ENCODE peak calls at places on chromosomes 13 and 19, in four cellular contexts. One of them, this sample, is unnamed.

GRCh38 chr13:20772401-20773131 is 1.2 kb downstream of the EEF1AKMT1 start:
- DNase-seq in GM06990: no peak
- DNase-seq in mammary epithelial cell: no peak
- DNase-seq in vagina: no peak
- DNase-seq in this sample: peak; percentile 11

GRCh38 chr13:96284971-96285370 is 195.1 kb downstream of the HS6ST3 start:
- DNase-seq in GM06990: no peak
- DNase-seq in mammary epithelial cell: no peak
- DNase-seq in vagina: no peak
- DNase-seq in this sample: no peak

GRCh38 chr19:40090256-40091204 is at the start of gene ZNF780A:
- DNase-seq in GM06990: peak; percentile 83
- DNase-seq in mammary epithelial cell: peak; percentile 51
- DNase-seq in vagina: no peak
- DNase-seq in this sample: peak; percentile 65

GRCh38 chr13:114194853-114195252 is 15.8 kb downstream of the CFAP97D2 start:
- DNase-seq in GM06990: no peak
- DNase-seq in mammary epithelial cell: no peak
- DNase-seq in vagina: no peak
- DNase-seq in this sample: no peak

GRCh38 chr13:60448907-60449510 is 52.0 kb downstream of the TDRD3 start:
- DNase-seq in GM06990: no peak
- DNase-seq in mammary epithelial cell: peak; percentile 27
- DNase-seq in vagina: no peak
- DNase-seq in this sample: peak; percentile 59

GRCh38 chr13:112831196-112831595 is 137.8 kb upstream of the MCF2L start:
- DNase-seq in GM06990: no peak
- DNase-seq in mammary epithelial cell: no peak
- DNase-seq in vagina: no peak
- DNase-seq in this sample: no peak

GRCh38 chr19:2047449-2048103 is 3.5 kb downstream of the MKNK2 start:
- DNase-seq in GM06990: peak; percentile 22
- DNase-seq in mammary epithelial cell: no peak
- DNase-seq in vagina: no peak
- DNase-seq in this sample: peak; percentile 84

GRCh38 chr13:113976711-113977684 is 3.1 kb upstream of the C13orf46 start:
- DNase-seq in GM06990: no peak
- DNase-seq in mammary epithelial cell: peak; percentile 35
- DNase-seq in vagina: no peak
- DNase-seq in this sample: peak; percentile 70

GRCh38 chr19:16442386-16443276 is 29.1 kb downstream of the EPS15L1 start:
- DNase-seq in GM06990: no peak
- DNase-seq in mammary epithelial cell: no peak
- DNase-seq in vagina: no peak
- DNase-seq in this sample: no peak

GRCh38 chr19:38664503-38665211 is 17.2 kb downstream of the ACTN4 start:
- DNase-seq in GM06990: no peak
- DNase-seq in mammary epithelial cell: no peak
- DNase-seq in vagina: no peak
- DNase-seq in this sample: no peak

GRCh38 chr19:2495130-2495641 is 19.3 kb downstream of the GADD45B start:
- DNase-seq in GM06990: no peak
- DNase-seq in mammary epithelial cell: peak; percentile 55
- DNase-seq in vagina: no peak
- DNase-seq in this sample: peak; percentile 80

GRCh38 chr13:71219671-71220070 is 647.3 kb downstream of the DACH1 start:
- DNase-seq in GM06990: no peak
- DNase-seq in mammary epithelial cell: no peak
- DNase-seq in vagina: no peak
- DNase-seq in this sample: no peak

GRCh38 chr13:48302920-48303330 is 626 bp upstream of the RB1 start:
- DNase-seq in GM06990: no peak
- DNase-seq in mammary epithelial cell: peak; percentile 61
- DNase-seq in vagina: no peak
- DNase-seq in this sample: no peak

GRCh38 chr13:32530841-32531253 is 7.7 kb downstream of the N4BP2L2 start:
- DNase-seq in GM06990: peak; percentile 31
- DNase-seq in mammary epithelial cell: peak; percentile 21
- DNase-seq in vagina: no peak
- DNase-seq in this sample: peak; percentile 33

GRCh38 chr19:46303702-46304397 is 7.0 kb downstream of the HIF3A start:
- DNase-seq in GM06990: no peak
- DNase-seq in mammary epithelial cell: peak; percentile 43
- DNase-seq in vagina: no peak
- DNase-seq in this sample: no peak

GRCh38 chr19:18514800-18515682 is 6.8 kb downstream of the ELL start:
- DNase-seq in GM06990: no peak
- DNase-seq in mammary epithelial cell: no peak
- DNase-seq in vagina: no peak
- DNase-seq in this sample: peak; percentile 82

GRCh38 chr19:5880604-5881078 is 10.3 kb upstream of the FUT5 start:
- DNase-seq in GM06990: no peak
- DNase-seq in mammary epithelial cell: peak; percentile 19
- DNase-seq in vagina: no peak
- DNase-seq in this sample: peak; percentile 51

GRCh38 chr13:20843177-20843576 is 59.4 kb downstream of the XPO4 start:
- DNase-seq in GM06990: no peak
- DNase-seq in mammary epithelial cell: no peak
- DNase-seq in vagina: no peak
- DNase-seq in this sample: no peak

GRCh38 chr13:98273824-98274786 is 97.0 kb upstream of the RNF113B start:
- DNase-seq in GM06990: no peak
- DNase-seq in mammary epithelial cell: no peak
- DNase-seq in vagina: no peak
- DNase-seq in this sample: no peak

GRCh38 chr13:113904411-113904810 is 40.5 kb upstream of the GAS6 start:
- DNase-seq in GM06990: no peak
- DNase-seq in mammary epithelial cell: no peak
- DNase-seq in vagina: no peak
- DNase-seq in this sample: peak; percentile 75

GRCh38 chr13:111397202-111397880 is 76.9 kb downstream of the TEX29 start:
- DNase-seq in GM06990: no peak
- DNase-seq in mammary epithelial cell: no peak
- DNase-seq in vagina: peak; percentile 58
- DNase-seq in this sample: no peak

GRCh38 chr13:46592410-46592809 is 39.4 kb downstream of the LRCH1 start:
- DNase-seq in GM06990: no peak
- DNase-seq in mammary epithelial cell: no peak
- DNase-seq in vagina: no peak
- DNase-seq in this sample: no peak

GRCh38 chr19:45772130-45772880 is 3.3 kb upstream of the SIX5 start:
- DNase-seq in GM06990: no peak
- DNase-seq in mammary epithelial cell: no peak
- DNase-seq in vagina: no peak
- DNase-seq in this sample: no peak

GRCh38 chr13:24282256-24282655 is 27.1 kb upstream of the C1QTNF9 start:
- DNase-seq in GM06990: no peak
- DNase-seq in mammary epithelial cell: no peak
- DNase-seq in vagina: no peak
- DNase-seq in this sample: no peak

GRCh38 chr13:67369895-67370660 is 139.9 kb upstream of the PCDH9 start:
- DNase-seq in GM06990: no peak
- DNase-seq in mammary epithelial cell: peak; percentile 44
- DNase-seq in vagina: no peak
- DNase-seq in this sample: peak; percentile 73

GRCh38 chr19:39497850-39498261 is 891 bp upstream of the DLL3 start:
- DNase-seq in GM06990: peak; percentile 68
- DNase-seq in mammary epithelial cell: no peak
- DNase-seq in vagina: no peak
- DNase-seq in this sample: no peak

GRCh38 chr19:38551450-38551813 is 66.3 kb downstream of the MAP4K1 start:
- DNase-seq in GM06990: peak; percentile 56
- DNase-seq in mammary epithelial cell: no peak
- DNase-seq in vagina: no peak
- DNase-seq in this sample: no peak

GRCh38 chr19:45824041-45824471 is 8.9 kb upstream of the RSPH6A start:
- DNase-seq in GM06990: no peak
- DNase-seq in mammary epithelial cell: peak; percentile 63
- DNase-seq in vagina: no peak
- DNase-seq in this sample: peak; percentile 60

GRCh38 chr19:5961969-5962945 is 15.7 kb downstream of the RANBP3 start:
- DNase-seq in GM06990: no peak
- DNase-seq in mammary epithelial cell: no peak
- DNase-seq in vagina: no peak
- DNase-seq in this sample: no peak

GRCh38 chr19:34254552-34255432 is at the start of gene GARRE1:
- DNase-seq in GM06990: peak; percentile 73
- DNase-seq in mammary epithelial cell: no peak
- DNase-seq in vagina: no peak
- DNase-seq in this sample: no peak

GRCh38 chr13:68232351-68233130 is 1002.4 kb upstream of the PCDH9 start:
- DNase-seq in GM06990: no peak
- DNase-seq in mammary epithelial cell: peak; percentile 1
- DNase-seq in vagina: no peak
- DNase-seq in this sample: no peak

GRCh38 chr13:41496420-41497234 is 39.3 kb downstream of the RGCC start:
- DNase-seq in GM06990: no peak
- DNase-seq in mammary epithelial cell: no peak
- DNase-seq in vagina: no peak
- DNase-seq in this sample: no peak

GRCh38 chr19:12982648-12983047 is 12.6 kb upstream of the NFIX start:
- DNase-seq in GM06990: no peak
- DNase-seq in mammary epithelial cell: no peak
- DNase-seq in vagina: no peak
- DNase-seq in this sample: no peak

GRCh38 chr19:46984077-46985010 is 35.3 kb upstream of the NPAS1 start:
- DNase-seq in GM06990: no peak
- DNase-seq in mammary epithelial cell: no peak
- DNase-seq in vagina: no peak
- DNase-seq in this sample: peak; percentile 89

GRCh38 chr19:13241321-13242104 is 91.3 kb downstream of the IER2 start:
- DNase-seq in GM06990: no peak
- DNase-seq in mammary epithelial cell: peak; percentile 9
- DNase-seq in vagina: no peak
- DNase-seq in this sample: no peak

DNA sequence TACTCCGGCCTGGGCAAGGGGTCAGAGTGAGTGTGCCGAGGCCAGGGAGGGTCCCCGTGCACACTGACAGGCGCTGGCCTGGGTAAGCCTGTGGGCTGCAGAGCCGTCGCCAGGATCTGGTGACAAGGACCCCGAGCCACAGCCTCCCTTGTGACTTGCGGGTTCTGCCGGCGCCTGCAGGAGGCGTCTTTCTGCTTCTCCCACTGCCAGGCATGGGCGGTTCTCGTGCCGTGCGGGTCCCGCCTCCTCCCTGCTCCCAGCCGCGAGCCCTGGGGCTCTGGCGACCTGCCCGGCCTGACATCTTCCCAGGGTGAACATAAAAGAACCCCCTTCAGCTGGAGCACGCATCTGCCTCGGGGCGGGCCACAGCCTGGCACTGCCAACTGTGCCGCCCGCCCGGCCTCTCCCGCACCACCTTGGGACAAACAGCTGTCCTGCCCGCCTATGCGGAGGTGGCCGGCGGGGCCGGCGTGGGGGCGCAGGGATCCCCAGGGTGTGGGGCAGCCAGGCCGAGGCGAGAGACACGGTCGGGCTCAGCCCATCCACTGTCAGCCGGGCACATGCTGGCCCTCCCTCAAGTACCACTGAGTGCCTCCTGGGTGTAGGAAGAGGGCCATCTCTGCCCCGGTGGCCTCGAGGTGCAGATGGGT is 1.5 kb upstream of the HCN2 start:
- DNase-seq in GM06990: peak; percentile 52
- DNase-seq in mammary epithelial cell: peak; percentile 75
- DNase-seq in vagina: no peak
- DNase-seq in this sample: peak; percentile 94
- TF ChIP-seq CTCF in GM06990: peak; percentile 70
- TF ChIP-seq CTCF in mammary epithelial cell: peak; percentile 44
- TF ChIP-seq CTCF in vagina: no peak
- TF ChIP-seq CTCF in this sample: peak; percentile 67

DNA sequence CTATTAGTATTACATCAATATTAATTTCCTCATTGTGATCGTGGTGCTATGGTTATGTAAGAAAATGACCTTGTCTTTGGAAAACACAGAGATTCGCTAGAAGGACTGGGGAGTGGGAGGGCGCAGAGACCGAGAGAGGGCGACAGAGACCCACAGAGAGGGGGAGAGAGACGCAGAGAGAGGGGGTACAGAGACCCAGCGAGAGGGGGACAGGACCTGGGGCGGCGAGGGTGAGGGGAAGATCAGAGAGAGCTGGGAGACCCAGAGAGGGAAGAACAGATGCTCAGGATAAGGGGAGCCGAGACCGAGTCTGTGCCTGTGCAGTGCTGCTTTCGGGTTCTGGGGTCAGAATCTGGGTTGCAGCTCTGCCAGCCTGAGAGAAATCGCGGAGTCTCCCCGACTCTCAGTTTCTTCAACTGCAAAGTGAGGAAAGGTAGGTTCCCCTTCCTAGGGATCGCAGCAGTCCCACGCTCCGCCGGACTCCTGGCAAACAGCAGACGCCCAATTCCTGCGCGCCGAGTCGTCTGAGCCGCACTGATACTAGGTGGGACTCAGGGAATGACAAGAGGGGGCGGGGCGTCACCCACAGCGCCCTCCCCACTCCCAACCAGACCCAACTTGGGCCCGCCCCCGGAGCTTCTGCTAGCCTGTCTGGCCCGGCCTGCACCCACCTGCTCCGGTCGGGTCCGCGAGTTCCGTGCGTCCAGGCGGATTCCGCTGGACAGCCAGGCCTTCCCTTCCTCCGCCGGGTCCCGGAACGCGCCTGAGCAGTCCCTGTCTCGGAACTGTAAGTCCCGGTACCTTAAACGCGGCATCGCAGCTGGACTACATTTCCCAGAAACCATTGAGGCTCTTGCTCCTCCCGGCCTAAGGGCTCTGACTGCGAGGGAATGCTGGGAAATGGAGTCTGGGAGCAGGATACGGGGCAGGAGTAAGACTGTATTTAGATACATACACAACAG is 15.3 kb downstream of the IZUMO2 start:
- DNase-seq in GM06990: peak; percentile 71
- DNase-seq in mammary epithelial cell: peak; percentile 87
- DNase-seq in vagina: peak; percentile 88
- DNase-seq in this sample: no peak
- TF ChIP-seq CTCF in GM06990: peak; percentile 73
- TF ChIP-seq CTCF in mammary epithelial cell: no peak
- TF ChIP-seq CTCF in vagina: no peak
- TF ChIP-seq CTCF in this sample: no peak

DNA sequence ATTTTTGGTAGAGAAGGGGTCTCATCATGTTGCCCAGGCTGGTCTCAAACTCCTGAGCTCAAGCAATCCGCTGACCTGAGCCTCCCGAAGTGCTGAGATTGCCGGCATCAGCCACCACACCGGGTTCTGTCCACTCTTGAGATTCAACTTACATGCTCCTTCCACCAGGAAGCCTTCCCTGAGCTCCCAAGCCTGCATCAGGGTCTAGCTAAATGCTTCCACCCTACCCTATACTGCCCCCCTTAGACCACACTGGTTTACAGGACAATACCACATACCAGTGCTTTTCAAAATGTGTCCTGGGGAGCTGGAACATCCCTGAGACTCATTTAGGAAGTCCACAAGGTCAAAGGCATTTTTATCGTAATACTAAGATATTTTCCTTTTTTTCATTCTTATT is 15.1 kb upstream of the CACNG8 start:
- DNase-seq in GM06990: no peak
- DNase-seq in mammary epithelial cell: no peak
- DNase-seq in vagina: no peak
- DNase-seq in this sample: peak; percentile 16
- TF ChIP-seq CTCF in GM06990: no peak
- TF ChIP-seq CTCF in mammary epithelial cell: no peak
- TF ChIP-seq CTCF in vagina: no peak
- TF ChIP-seq CTCF in this sample: no peak

GRCh38 chr19:29528350-29528945 is 2.7 kb downstream of the VSTM2B start:
- DNase-seq in GM06990: peak; percentile 81
- DNase-seq in mammary epithelial cell: peak; percentile 55
- DNase-seq in vagina: no peak
- DNase-seq in this sample: no peak
- TF ChIP-seq CTCF in GM06990: peak; percentile 84
- TF ChIP-seq CTCF in mammary epithelial cell: peak; percentile 50
- TF ChIP-seq CTCF in vagina: peak; percentile 40
- TF ChIP-seq CTCF in this sample: no peak

This sample was measured in MCF 10A.